ENCODE peak calls at places on chromosomes 3 and 15, in seven cellular contexts. M is substantia nigra; T is neuronal stem cell; J is effector memory CD4-positive, alpha-beta T cell; L is cardiac muscle cell; N is pancreas; A is PC-3. S is an unnamed sample.

GRCh38 chr3:35857004-35857403 is 217.7 kb downstream of the ARPP21 start:
- DNase-seq in T (no peak), N (no peak), A (no peak), J (no peak), L (no peak), M (no peak), S (no peak)

GRCh38 chr15:40823572-40824343 is 4.8 kb downstream of the PPP1R14D start:
- DNase-seq in L (no peak), J (no peak), N (no peak), A (peak), M (no peak), T (no peak), S (no peak)

GRCh38 chr3:47117803-47118364 is 46.0 kb downstream of the SETD2 start:
- DNase-seq in L (no peak), N (no peak), M (no peak), A (no peak), T (no peak), J (no peak), S (no peak)

GRCh38 chr3:24688446-24689148 is 193.9 kb upstream of the THRB start:
- DNase-seq in T (no peak), J (no peak), L (no peak), N (no peak), A (peak), M (no peak), S (no peak)

GRCh38 chr3:43862992-43863805 is 172.5 kb downstream of the ABHD5 start:
- DNase-seq in T (no peak), L (no peak), N (peak), A (no peak), M (no peak), J (no peak), S (no peak)

GRCh38 chr3:153343988-153344782 is 182.2 kb downstream of the RAP2B start:
- DNase-seq in M (no peak), L (no peak), N (no peak), T (no peak), A (no peak), J (no peak), S (no peak)

GRCh38 chr15:30072630-30073029 is 10.1 kb upstream of the GOLGA8J start:
- DNase-seq in M (no peak), N (no peak), L (no peak), T (no peak), J (no peak), A (no peak), S (no peak)

GRCh38 chr3:14566812-14567211 is 26.7 kb upstream of the GRIP2 start:
- DNase-seq in T (no peak), M (no peak), L (no peak), A (no peak), N (no peak), J (no peak), S (no peak)

GRCh38 chr3:9912294-9912935 is 4.5 kb upstream of the IL17RC start:
- DNase-seq in N (no peak), T (no peak), M (no peak), A (peak), L (no peak), J (no peak), S (no peak)

GRCh38 chr3:177816667-177817208 is 619.5 kb upstream of the TBL1XR1 start:
- DNase-seq in L (no peak), M (no peak), A (peak), J (no peak), N (no peak), T (no peak), S (no peak)

GRCh38 chr15:68201879-68202261 is 3.3 kb downstream of the CALML4 start:
- DNase-seq in T (peak), M (no peak), J (no peak), A (no peak), L (no peak), N (no peak), S (no peak)

GRCh38 chr3:59641169-59641914 is 591.5 kb upstream of the CFAP20DC start:
- DNase-seq in L (no peak), A (no peak), T (no peak), J (no peak), M (no peak), N (no peak), S (no peak)

GRCh38 chr15:81945014-81945615 is 100.7 kb downstream of the MEX3B start:
- DNase-seq in J (no peak), N (no peak), A (no peak), T (no peak), M (no peak), L (no peak), S (no peak)

GRCh38 chr3:38648024-38648658 is 1.3 kb downstream of the SCN5A start:
- DNase-seq in A (no peak), M (no peak), N (no peak), T (no peak), J (no peak), L (no peak), S (no peak)

GRCh38 chr3:64655160-64655559 is 32.6 kb downstream of the ADAMTS9 start:
- DNase-seq in A (no peak), L (no peak), M (no peak), J (no peak), T (no peak), N (no peak), S (no peak)

GRCh38 chr3:39346785-39347585 is 17.5 kb downstream of the CCR8 start:
- DNase-seq in N (no peak), L (no peak), J (no peak), T (no peak), M (no peak), A (no peak), S (no peak)

GRCh38 chr3:6640907-6641306 is 220.0 kb upstream of the GRM7 start:
- DNase-seq in T (no peak), M (no peak), J (no peak), L (no peak), A (no peak), N (no peak), S (no peak)

GRCh38 chr3:141797167-141797773 is 34.1 kb downstream of the GRK7 start:
- DNase-seq in M (peak), J (no peak), L (peak), N (peak), A (no peak), T (peak), S (no peak)
- H3K27ac ChIP-seq in M (peak), J (peak), L (peak), N (peak), A (no peak), T (peak), S (peak)

GRCh38 chr15:42474857-42475256 is 16.1 kb downstream of the ZNF106 start:
- DNase-seq in M (no peak), A (no peak), T (no peak), J (no peak), L (no peak), N (no peak), S (no peak)
- H3K27ac ChIP-seq in M (no peak), A (no peak), T (no peak), J (no peak), L (no peak), N (no peak), S (no peak)

GRCh38 chr3:40975711-40976121 is 223.6 kb upstream of the CTNNB1 start:
- DNase-seq in L (peak), N (no peak), M (no peak), J (no peak), T (no peak), A (no peak), S (no peak)
- H3K27ac ChIP-seq in L (peak), N (no peak), M (no peak), J (no peak), T (no peak), A (no peak), S (no peak)

DNA sequence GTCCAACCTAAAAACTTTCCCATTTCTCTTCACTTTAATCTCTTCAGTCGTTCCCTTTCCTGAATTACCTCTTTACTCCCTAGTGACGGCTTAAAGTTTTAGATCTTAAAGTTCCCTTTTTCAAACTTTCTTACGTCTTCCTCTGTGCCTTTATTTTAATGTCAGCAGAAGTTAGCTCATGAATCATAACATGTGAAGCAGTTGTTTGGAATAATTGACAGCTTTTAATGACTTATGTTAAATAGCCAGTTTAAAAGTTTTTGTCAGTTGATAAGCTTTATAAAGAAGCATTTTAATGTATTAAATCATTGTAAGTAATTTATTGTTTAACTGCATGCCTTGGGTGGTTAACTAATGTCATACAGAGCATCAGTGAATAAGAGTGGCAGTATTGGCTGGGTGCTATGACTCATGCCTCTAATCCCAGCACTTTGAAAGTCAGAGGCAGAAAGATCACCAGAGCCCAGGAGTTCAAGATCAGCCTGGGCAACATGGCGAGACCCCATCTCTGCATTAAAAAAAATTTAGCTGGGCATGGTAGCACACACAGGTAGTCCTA is 33.9 kb downstream of the PIK3CA start:
- DNase-seq in A (peak), N (no peak), J (no peak), T (no peak), L (no peak), M (no peak), S (no peak)
- H3K27ac ChIP-seq in A (no peak), N (no peak), J (no peak), T (no peak), L (no peak), M (no peak), S (no peak)